ENCODE peak calls at places on chromosomes 6 and 20, in four cellular contexts. One of them, this sample, is unnamed.

GRCh38 chr6:50821431-50822077 is 2.9 kb downstream of the TFAP2B start:
- DNase-seq in spleen: no peak
- DNase-seq in HCT116: no peak
- DNase-seq in body of pancreas: no peak
- DNase-seq in this sample: no peak

GRCh38 chr20:33257237-33257636 is 21.4 kb downstream of the BPIFA1 start:
- DNase-seq in HCT116: no peak
- DNase-seq in spleen: no peak
- DNase-seq in body of pancreas: no peak
- DNase-seq in this sample: no peak

GRCh38 chr6:31836676-31837611 is 9.4 kb downstream of the HSPA1B start:
- DNase-seq in spleen: no peak
- DNase-seq in HCT116: no peak
- DNase-seq in body of pancreas: no peak
- DNase-seq in this sample: no peak

GRCh38 chr6:40640591-40641293 is 53.6 kb upstream of the LRFN2 start:
- DNase-seq in body of pancreas: peak; percentile 6
- DNase-seq in spleen: no peak
- DNase-seq in HCT116: no peak
- DNase-seq in this sample: no peak

GRCh38 chr6:111447051-111447450 is 36.0 kb downstream of the REV3L start:
- DNase-seq in spleen: no peak
- DNase-seq in HCT116: no peak
- DNase-seq in body of pancreas: no peak
- DNase-seq in this sample: no peak

GRCh38 chr6:39065561-39065960 is 17.0 kb downstream of the GLP1R start:
- DNase-seq in spleen: peak; percentile 49
- DNase-seq in HCT116: no peak
- DNase-seq in body of pancreas: no peak
- DNase-seq in this sample: no peak

GRCh38 chr6:135114355-135115145 is 59.9 kb upstream of the HBS1L start:
- DNase-seq in HCT116: no peak
- DNase-seq in body of pancreas: no peak
- DNase-seq in spleen: no peak
- DNase-seq in this sample: no peak

GRCh38 chr6:36387440-36388303 is at the start of gene ETV7:
- DNase-seq in spleen: peak; percentile 84
- DNase-seq in HCT116: no peak
- DNase-seq in body of pancreas: peak; percentile 43
- DNase-seq in this sample: peak; percentile 39

GRCh38 chr6:133057352-133057751 is 183.8 kb upstream of the EYA4 start:
- DNase-seq in spleen: no peak
- DNase-seq in HCT116: no peak
- DNase-seq in body of pancreas: no peak
- DNase-seq in this sample: no peak

GRCh38 chr6:166459272-166459671 is 76.5 kb upstream of the MPC1 start:
- DNase-seq in body of pancreas: no peak
- DNase-seq in spleen: no peak
- DNase-seq in HCT116: no peak
- DNase-seq in this sample: no peak

GRCh38 chr6:73074175-73074574 is 151.1 kb downstream of the KHDC1L start:
- DNase-seq in spleen: no peak
- DNase-seq in body of pancreas: no peak
- DNase-seq in HCT116: no peak
- DNase-seq in this sample: no peak

GRCh38 chr6:113596907-113597583 is 260.1 kb upstream of the MARCKS start:
- DNase-seq in HCT116: no peak
- DNase-seq in body of pancreas: peak; percentile 62
- DNase-seq in spleen: no peak
- DNase-seq in this sample: no peak

GRCh38 chr20:37298190-37298939 is 8.9 kb downstream of the MANBAL start:
- DNase-seq in spleen: no peak
- DNase-seq in HCT116: no peak
- DNase-seq in body of pancreas: no peak
- DNase-seq in this sample: no peak

GRCh38 chr6:134636221-134636830 is 313.6 kb downstream of the ALDH8A1 start:
- DNase-seq in HCT116: no peak
- DNase-seq in spleen: no peak
- DNase-seq in body of pancreas: peak; percentile 23
- DNase-seq in this sample: peak; percentile 11

GRCh38 chr6:158207452-158207788 is 39.3 kb downstream of the GTF2H5 start:
- DNase-seq in HCT116: no peak
- DNase-seq in spleen: no peak
- DNase-seq in body of pancreas: no peak
- DNase-seq in this sample: no peak

GRCh38 chr6:31407699-31408098 is 4.3 kb downstream of the MICA start:
- DNase-seq in HCT116: no peak
- DNase-seq in body of pancreas: no peak
- DNase-seq in spleen: no peak
- DNase-seq in this sample: no peak

GRCh38 chr6:44001318-44001868 is 125.9 kb downstream of the MRPL14 start:
- DNase-seq in spleen: no peak
- DNase-seq in body of pancreas: no peak
- DNase-seq in HCT116: peak; percentile 54
- DNase-seq in this sample: no peak

GRCh38 chr6:3805448-3806123 is 43.6 kb upstream of the FAM50B start:
- DNase-seq in HCT116: no peak
- DNase-seq in body of pancreas: no peak
- DNase-seq in spleen: no peak
- DNase-seq in this sample: no peak

GRCh38 chr6:108507316-108507715 is 53.4 kb upstream of the FOXO3 start:
- DNase-seq in HCT116: no peak
- DNase-seq in spleen: no peak
- DNase-seq in body of pancreas: no peak
- DNase-seq in this sample: no peak

GRCh38 chr6:105431226-105431625 is 28.3 kb upstream of the PREP start:
- DNase-seq in spleen: no peak
- DNase-seq in HCT116: peak; percentile 51
- DNase-seq in body of pancreas: peak; percentile 6
- DNase-seq in this sample: no peak

GRCh38 chr20:51024761-51025160 is 1.9 kb upstream of the KCNG1 start:
- DNase-seq in spleen: peak; percentile 16
- DNase-seq in HCT116: no peak
- DNase-seq in body of pancreas: no peak
- DNase-seq in this sample: no peak

GRCh38 chr20:41958391-41958790 is 340.2 kb upstream of the CHD6 start:
- DNase-seq in HCT116: no peak
- DNase-seq in body of pancreas: no peak
- DNase-seq in spleen: no peak
- DNase-seq in this sample: no peak

GRCh38 chr6:85640806-85641205 is 1.9 kb downstream of the SYNCRIP start:
- DNase-seq in spleen: no peak
- DNase-seq in HCT116: no peak
- DNase-seq in body of pancreas: no peak
- DNase-seq in this sample: no peak

GRCh38 chr20:57476073-57476526 is 48.8 kb downstream of the CTCFL start:
- DNase-seq in body of pancreas: no peak
- DNase-seq in HCT116: no peak
- DNase-seq in spleen: peak; percentile 82
- DNase-seq in this sample: no peak

GRCh38 chr6:151763303-151763702 is 44.2 kb upstream of the ESR1 start:
- DNase-seq in body of pancreas: no peak
- DNase-seq in spleen: no peak
- DNase-seq in HCT116: no peak
- DNase-seq in this sample: no peak

GRCh38 chr6:44388135-44388487 is 605 bp downstream of the CDC5L start:
- DNase-seq in body of pancreas: no peak
- DNase-seq in HCT116: no peak
- DNase-seq in spleen: no peak
- DNase-seq in this sample: no peak

GRCh38 chr20:967796-968742 is 34.0 kb downstream of the RSPO4 start:
- DNase-seq in spleen: no peak
- DNase-seq in HCT116: peak; percentile 91
- DNase-seq in body of pancreas: peak; percentile 13
- DNase-seq in this sample: no peak

GRCh38 chr6:111070407-111070743 is 16.9 kb upstream of the SLC16A10 start:
- DNase-seq in body of pancreas: no peak
- DNase-seq in spleen: no peak
- DNase-seq in HCT116: no peak
- DNase-seq in this sample: no peak

GRCh38 chr6:22343864-22344263 is 47.0 kb upstream of the PRL start:
- DNase-seq in spleen: no peak
- DNase-seq in body of pancreas: no peak
- DNase-seq in HCT116: no peak
- DNase-seq in this sample: no peak

GRCh38 chr6:116328528-116328903 is 42.2 kb upstream of the DSE start:
- DNase-seq in spleen: no peak
- DNase-seq in body of pancreas: no peak
- DNase-seq in HCT116: no peak
- DNase-seq in this sample: no peak

GRCh38 chr6:170086639-170087420 is 204.0 kb downstream of the DLL1 start:
- DNase-seq in HCT116: no peak
- DNase-seq in spleen: peak; percentile 70
- DNase-seq in body of pancreas: peak; percentile 0
- DNase-seq in this sample: no peak

GRCh38 chr6:168370310-168370991 is 50.9 kb upstream of the DACT2 start:
- DNase-seq in spleen: peak; percentile 78
- DNase-seq in body of pancreas: peak; percentile 73
- DNase-seq in HCT116: peak; percentile 32
- DNase-seq in this sample: peak; percentile 56

GRCh38 chr20:14331671-14332070 is 5.7 kb downstream of the FLRT3 start:
- DNase-seq in body of pancreas: no peak
- DNase-seq in spleen: no peak
- DNase-seq in HCT116: no peak
- DNase-seq in this sample: no peak

GRCh38 chr20:14335122-14335521 is 2.3 kb downstream of the FLRT3 start:
- DNase-seq in spleen: no peak
- DNase-seq in HCT116: no peak
- DNase-seq in body of pancreas: no peak
- DNase-seq in this sample: no peak

GRCh38 chr20:14333734-14334133 is 3.7 kb downstream of the FLRT3 start:
- DNase-seq in body of pancreas: no peak
- DNase-seq in spleen: no peak
- DNase-seq in HCT116: no peak
- DNase-seq in this sample: no peak

GRCh38 chr20:14334306-14334930 is 3.0 kb downstream of the FLRT3 start:
- DNase-seq in body of pancreas: peak; percentile 54
- DNase-seq in spleen: no peak
- DNase-seq in HCT116: no peak
- DNase-seq in this sample: peak; percentile 25

GRCh38 chr20:14332796-14333345 is 4.5 kb downstream of the FLRT3 start:
- DNase-seq in HCT116: no peak
- DNase-seq in body of pancreas: no peak
- DNase-seq in spleen: no peak
- DNase-seq in this sample: no peak
- H3K27ac ChIP-seq in HCT116: no peak overlapping the region
- H3K27ac ChIP-seq in body of pancreas: no peak overlapping the region
- H3K27ac ChIP-seq in spleen: no peak overlapping the region
- H3K27ac ChIP-seq in this sample: no peak overlapping the region

GRCh38 chr20:53579266-53579580 is 14.4 kb downstream of the ZNF217 start:
- DNase-seq in HCT116: no peak
- DNase-seq in body of pancreas: peak; percentile 33
- DNase-seq in spleen: no peak
- DNase-seq in this sample: no peak

GRCh38 chr20:53576586-53577318 is 16.9 kb downstream of the ZNF217 start:
- DNase-seq in spleen: no peak
- DNase-seq in body of pancreas: no peak
- DNase-seq in HCT116: no peak
- DNase-seq in this sample: no peak

GRCh38 chr20:53579581-53580375 is 13.9 kb downstream of the ZNF217 start:
- DNase-seq in spleen: no peak
- DNase-seq in HCT116: no peak
- DNase-seq in body of pancreas: peak; percentile 26
- DNase-seq in this sample: no peak

GRCh38 chr20:53580376-53581111 is 13.1 kb downstream of the ZNF217 start:
- DNase-seq in spleen: no peak
- DNase-seq in HCT116: no peak
- DNase-seq in body of pancreas: no peak
- DNase-seq in this sample: no peak

GRCh38 chr20:53578492-53579222 is 15.0 kb downstream of the ZNF217 start:
- DNase-seq in HCT116: peak; percentile 82
- DNase-seq in body of pancreas: peak; percentile 86
- DNase-seq in spleen: no peak
- DNase-seq in this sample: peak; percentile 79
- TF ChIP-seq POLR2A in HCT116: no peak
- TF ChIP-seq POLR2A in body of pancreas: no peak
- TF ChIP-seq POLR2A in spleen: no peak
- TF ChIP-seq POLR2A in this sample: no peak

DNA sequence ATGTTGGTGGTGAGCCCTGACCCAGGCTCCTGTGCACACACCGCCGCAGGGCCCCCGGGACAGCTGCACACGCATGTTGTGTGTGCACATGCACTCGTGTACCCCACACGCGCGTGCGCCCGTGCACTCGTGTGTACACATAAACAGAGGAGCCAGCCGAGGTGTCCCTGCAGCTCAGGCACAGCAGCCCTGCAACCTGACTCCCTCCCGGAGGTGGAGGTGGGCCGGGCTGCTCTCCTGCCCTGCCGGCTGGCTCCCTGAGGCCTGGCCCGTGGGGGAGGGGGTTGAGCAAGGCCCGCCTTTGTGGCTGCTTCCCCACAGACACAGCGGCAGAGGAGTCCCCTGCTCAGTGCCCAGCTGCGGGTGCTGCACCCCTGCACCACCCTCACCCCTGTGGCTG is 661 bp downstream of the RBBP8NL start:
- DNase-seq in HCT116: no peak
- DNase-seq in spleen: no peak
- DNase-seq in body of pancreas: peak; percentile 60
- DNase-seq in this sample: no peak
- H3K4me3 ChIP-seq in HCT116: peak overlapping the region; percentile 40
- H3K4me3 ChIP-seq in spleen: no peak overlapping the region
- H3K4me3 ChIP-seq in body of pancreas: no peak overlapping the region
- H3K4me3 ChIP-seq in this sample: no peak overlapping the region

GRCh38 chr6:100228437-100229424 is 234.7 kb upstream of the MCHR2 start:
- DNase-seq in HCT116: peak; percentile 69
- DNase-seq in body of pancreas: peak; percentile 65
- DNase-seq in spleen: peak; percentile 88
- DNase-seq in this sample: peak; percentile 53

GRCh38 chr6:100230115-100230975 is 234.4 kb downstream of the SIM1 start:
- DNase-seq in body of pancreas: no peak
- DNase-seq in HCT116: no peak
- DNase-seq in spleen: no peak
- DNase-seq in this sample: no peak

GRCh38 chr6:100230976-100231316 is 233.8 kb downstream of the SIM1 start:
- DNase-seq in spleen: no peak
- DNase-seq in HCT116: no peak
- DNase-seq in body of pancreas: no peak
- DNase-seq in this sample: no peak

GRCh38 chr6:100226811-100227210 is 232.8 kb upstream of the MCHR2 start:
- DNase-seq in spleen: no peak
- DNase-seq in HCT116: no peak
- DNase-seq in body of pancreas: no peak
- DNase-seq in this sample: no peak

GRCh38 chr6:100229512-100229911 is 235.2 kb downstream of the SIM1 start:
- DNase-seq in body of pancreas: peak; percentile 16
- DNase-seq in spleen: no peak
- DNase-seq in HCT116: no peak
- DNase-seq in this sample: no peak
- H3K27ac ChIP-seq in body of pancreas: no peak overlapping the region
- H3K27ac ChIP-seq in spleen: no peak overlapping the region
- H3K27ac ChIP-seq in HCT116: no peak overlapping the region
- H3K27ac ChIP-seq in this sample: no peak overlapping the region